ENCODE peak calls at places on chromosomes 2 and 18, in six cellular contexts. F is A549; A is activated T-helper 1 cell treated with Interleukin-2 at 50 U/mL for 16 hours; J is CD4-positive, alpha-beta T cell; K is stimulated activated naive CD8-positive, alpha-beta T cell treated with anti-CD3 and anti-CD28 coated beads, Interleukin-15, Interleukin-2, amounts not matched to agents 100 U/mL and 50 U/mL, for 24 hours; E is stimulated activated naive CD4-positive, alpha-beta T cell treated with Interleukin-2 at 50 U/mL for 16 hours. O is an unnamed sample.

GRCh38 chr2:38666578-38666926 is 638 bp downstream of the GALM start:
- DNase-seq in J (no peak), E (no peak), K (peak; percentile 30), F (no peak), A (no peak), O (no peak)

GRCh38 chr18:79309572-79310278 is 86.0 kb upstream of the NFATC1 start:
- DNase-seq in F (no peak), K (no peak), E (no peak), J (no peak), A (no peak), O (no peak)

GRCh38 chr18:8364385-8364784 is 244.9 kb upstream of the RAB12 start:
- DNase-seq in K (no peak), F (no peak), A (no peak), E (no peak), J (no peak), O (no peak)

GRCh38 chr2:77521931-77522470 is at the start of gene LRRTM4:
- DNase-seq in E (no peak), A (no peak), J (no peak), F (peak; percentile 7), K (no peak), O (no peak)

GRCh38 chr18:74278058-74278457 is 13.7 kb downstream of the CYB5A start:
- DNase-seq in F (no peak), A (no peak), J (no peak), K (no peak), E (no peak), O (no peak)

GRCh38 chr2:237198144-237198900 is 112.6 kb downstream of the COPS8 start:
- DNase-seq in A (no peak), F (no peak), J (no peak), K (no peak), E (no peak), O (no peak)

GRCh38 chr2:50863218-50863617 is 168.7 kb downstream of the NRXN1 start:
- DNase-seq in J (no peak), K (no peak), F (no peak), A (no peak), E (no peak), O (no peak)

GRCh38 chr2:47074691-47075090 is 80.4 kb downstream of the STPG4 start:
- DNase-seq in A (no peak), K (no peak), F (no peak), J (no peak), E (no peak), O (no peak)

GRCh38 chr2:142416996-142417395 is 286.2 kb upstream of the LRP1B start:
- DNase-seq in A (no peak), F (no peak), J (no peak), E (no peak), K (no peak), O (no peak)

GRCh38 chr2:224885836-224886547 is 156.3 kb downstream of the DOCK10 start:
- DNase-seq in F (peak; percentile 23), J (no peak), E (no peak), A (no peak), K (no peak), O (no peak)

GRCh38 chr2:178477443-178478099 is 829 bp downstream of the FKBP7 start:
- DNase-seq in A (no peak), J (no peak), E (no peak), K (no peak), F (no peak), O (no peak)

GRCh38 chr2:47357475-47357874 is 45.5 kb upstream of the MSH2 start:
- DNase-seq in F (peak; percentile 56), J (no peak), K (no peak), E (no peak), A (no peak), O (no peak)

GRCh38 chr2:168740360-168740759 is 62.1 kb upstream of the NOSTRIN start:
- DNase-seq in J (no peak), A (no peak), F (no peak), E (no peak), K (no peak), O (no peak)

GRCh38 chr2:215860076-215860475 is 153.3 kb downstream of the MREG start:
- DNase-seq in A (no peak), E (no peak), J (no peak), F (no peak), K (no peak), O (no peak)

GRCh38 chr2:7780345-7780744 is 863.1 kb downstream of the RNF144A start:
- DNase-seq in A (no peak), K (no peak), F (no peak), E (no peak), J (no peak), O (no peak)

GRCh38 chr18:60880184-60880583 is 453.0 kb upstream of the CDH20 start:
- DNase-seq in E (no peak), J (no peak), F (no peak), A (no peak), K (no peak), O (no peak)

GRCh38 chr18:66377291-66377690 is 226.6 kb downstream of the CDH19 start:
- DNase-seq in J (no peak), F (no peak), A (no peak), E (no peak), K (no peak), O (no peak)

GRCh38 chr2:26313446-26313845 is 32.5 kb upstream of the SELENOI start:
- DNase-seq in A (no peak), J (no peak), E (no peak), F (no peak), K (no peak), O (no peak)

GRCh38 chr2:231662811-231663457 is 45.4 kb upstream of the PTMA start:
- DNase-seq in F (no peak), E (no peak), A (no peak), J (no peak), K (no peak), O (no peak)